ENCODE peak calls at places on chromosomes 5 and 9, in eight cellular contexts. One of them, this sample, is unnamed.

GRCh38 chr9:100295240-100295639 is 57.5 kb downstream of the TEX10 start:
- DNase-seq in iris pigment epithelial cell: no peak
- DNase-seq in NCI-H2029 treated with DMSO at 0.1 percent for 48 hours: no peak
- DNase-seq in T-cell: no peak
- DNase-seq in uterus: no peak
- DNase-seq in choroid plexus epithelial cell: no peak
- DNase-seq in hypothalamus: no peak
- DNase-seq in fibroblast of mammary gland: no peak
- DNase-seq in this sample: no peak

GRCh38 chr5:73115399-73116051 is 4.8 kb upstream of the TMEM171 start:
- DNase-seq in choroid plexus epithelial cell: peak
- DNase-seq in fibroblast of mammary gland: peak
- DNase-seq in hypothalamus: no peak
- DNase-seq in NCI-H2029 treated with DMSO at 0.1 percent for 48 hours: no peak
- DNase-seq in iris pigment epithelial cell: peak
- DNase-seq in uterus: no peak
- DNase-seq in T-cell: no peak
- DNase-seq in this sample: no peak

GRCh38 chr9:96293481-96293880 is 8.5 kb downstream of the HSD17B3 start:
- DNase-seq in iris pigment epithelial cell: peak
- DNase-seq in choroid plexus epithelial cell: peak
- DNase-seq in uterus: no peak
- DNase-seq in hypothalamus: no peak
- DNase-seq in T-cell: no peak
- DNase-seq in NCI-H2029 treated with DMSO at 0.1 percent for 48 hours: no peak
- DNase-seq in fibroblast of mammary gland: peak
- DNase-seq in this sample: no peak

GRCh38 chr5:53418844-53419243 is 61.6 kb upstream of the FST start:
- DNase-seq in NCI-H2029 treated with DMSO at 0.1 percent for 48 hours: no peak
- DNase-seq in fibroblast of mammary gland: peak
- DNase-seq in choroid plexus epithelial cell: peak
- DNase-seq in hypothalamus: no peak
- DNase-seq in iris pigment epithelial cell: peak
- DNase-seq in uterus: no peak
- DNase-seq in T-cell: no peak
- DNase-seq in this sample: no peak

GRCh38 chr5:160640417-160640816 is 211.6 kb downstream of the ATP10B start:
- DNase-seq in hypothalamus: no peak
- DNase-seq in choroid plexus epithelial cell: no peak
- DNase-seq in T-cell: no peak
- DNase-seq in fibroblast of mammary gland: no peak
- DNase-seq in uterus: no peak
- DNase-seq in NCI-H2029 treated with DMSO at 0.1 percent for 48 hours: no peak
- DNase-seq in iris pigment epithelial cell: no peak
- DNase-seq in this sample: no peak

GRCh38 chr5:128825826-128826225 is 139.5 kb upstream of the SLC27A6 start:
- DNase-seq in T-cell: no peak
- DNase-seq in NCI-H2029 treated with DMSO at 0.1 percent for 48 hours: no peak
- DNase-seq in hypothalamus: no peak
- DNase-seq in uterus: no peak
- DNase-seq in choroid plexus epithelial cell: peak
- DNase-seq in iris pigment epithelial cell: peak
- DNase-seq in fibroblast of mammary gland: peak
- DNase-seq in this sample: no peak

GRCh38 chr9:115234094-115234493 is 116.1 kb upstream of the TNC start:
- DNase-seq in uterus: no peak
- DNase-seq in iris pigment epithelial cell: peak
- DNase-seq in NCI-H2029 treated with DMSO at 0.1 percent for 48 hours: no peak
- DNase-seq in choroid plexus epithelial cell: peak
- DNase-seq in fibroblast of mammary gland: peak
- DNase-seq in hypothalamus: no peak
- DNase-seq in T-cell: no peak
- DNase-seq in this sample: no peak

GRCh38 chr5:138961221-138961620 is 86.1 kb upstream of the LRRTM2 start:
- DNase-seq in uterus: no peak
- DNase-seq in fibroblast of mammary gland: no peak
- DNase-seq in T-cell: no peak
- DNase-seq in hypothalamus: no peak
- DNase-seq in iris pigment epithelial cell: no peak
- DNase-seq in NCI-H2029 treated with DMSO at 0.1 percent for 48 hours: peak
- DNase-seq in choroid plexus epithelial cell: no peak
- DNase-seq in this sample: no peak

This sample was measured in psoas muscle.